ENCODE peak calls at places on chromosome 21, in nine cellular contexts. One of them, this sample, is unnamed.

GRCh38 chr21:45447821-45448220 is 42.9 kb downstream of the COL18A1 start:
- DNase-seq in fibroblast of lung: no peak
- DNase-seq in heart right ventricle: no peak
- DNase-seq in mucosa of descending colon: no peak
- DNase-seq in tibial nerve: no peak
- DNase-seq in colonic mucosa: no peak
- DNase-seq in DND-41: no peak
- DNase-seq in ascending aorta: no peak
- DNase-seq in ovary: no peak
- DNase-seq in this sample: no peak

GRCh38 chr21:33736569-33736968 is 94.3 kb downstream of the ITSN1 start:
- DNase-seq in colonic mucosa: no peak
- DNase-seq in tibial nerve: no peak
- DNase-seq in ovary: no peak
- DNase-seq in mucosa of descending colon: no peak
- DNase-seq in DND-41: no peak
- DNase-seq in heart right ventricle: no peak
- DNase-seq in ascending aorta: no peak
- DNase-seq in fibroblast of lung: no peak
- DNase-seq in this sample: no peak

GRCh38 chr21:19523731-19524130 is 1120.1 kb upstream of the TMPRSS15 start:
- DNase-seq in fibroblast of lung: no peak
- DNase-seq in tibial nerve: no peak
- DNase-seq in mucosa of descending colon: no peak
- DNase-seq in colonic mucosa: no peak
- DNase-seq in ascending aorta: no peak
- DNase-seq in heart right ventricle: no peak
- DNase-seq in DND-41: no peak
- DNase-seq in ovary: no peak
- DNase-seq in this sample: no peak

GRCh38 chr21:41808094-41808493 is 41.2 kb upstream of the RIPK4 start:
- DNase-seq in ascending aorta: no peak
- DNase-seq in fibroblast of lung: no peak
- DNase-seq in tibial nerve: no peak
- DNase-seq in colonic mucosa: no peak
- DNase-seq in heart right ventricle: no peak
- DNase-seq in mucosa of descending colon: no peak
- DNase-seq in DND-41: no peak
- DNase-seq in ovary: no peak
- DNase-seq in this sample: no peak

GRCh38 chr21:16211339-16212303 is 481.8 kb downstream of the USP25 start:
- DNase-seq in tibial nerve: no peak
- DNase-seq in ascending aorta: no peak
- DNase-seq in mucosa of descending colon: no peak
- DNase-seq in fibroblast of lung: peak; percentile 13
- DNase-seq in heart right ventricle: no peak
- DNase-seq in colonic mucosa: no peak
- DNase-seq in DND-41: no peak
- DNase-seq in ovary: no peak
- DNase-seq in this sample: no peak

GRCh38 chr21:34989337-34990151 is 59.6 kb downstream of the RUNX1 start:
- DNase-seq in DND-41: no peak
- DNase-seq in tibial nerve: no peak
- DNase-seq in mucosa of descending colon: no peak
- DNase-seq in colonic mucosa: no peak
- DNase-seq in ascending aorta: no peak
- DNase-seq in fibroblast of lung: no peak
- DNase-seq in heart right ventricle: no peak
- DNase-seq in ovary: no peak
- DNase-seq in this sample: no peak

GRCh38 chr21:33546076-33546475 is 3.2 kb downstream of the SON start:
- DNase-seq in fibroblast of lung: no peak
- DNase-seq in ovary: no peak
- DNase-seq in ascending aorta: no peak
- DNase-seq in mucosa of descending colon: no peak
- DNase-seq in colonic mucosa: no peak
- DNase-seq in DND-41: no peak
- DNase-seq in heart right ventricle: no peak
- DNase-seq in tibial nerve: no peak
- DNase-seq in this sample: no peak

GRCh38 chr21:14752006-14752909 is 206.1 kb upstream of the SAMSN1 start:
- DNase-seq in ascending aorta: no peak
- DNase-seq in ovary: no peak
- DNase-seq in DND-41: no peak
- DNase-seq in heart right ventricle: no peak
- DNase-seq in mucosa of descending colon: no peak
- DNase-seq in tibial nerve: no peak
- DNase-seq in colonic mucosa: no peak
- DNase-seq in fibroblast of lung: no peak
- DNase-seq in this sample: no peak

GRCh38 chr21:34969431-34970036 is 79.6 kb downstream of the RUNX1 start:
- DNase-seq in mucosa of descending colon: no peak
- DNase-seq in heart right ventricle: no peak
- DNase-seq in ovary: no peak
- DNase-seq in ascending aorta: no peak
- DNase-seq in tibial nerve: no peak
- DNase-seq in colonic mucosa: no peak
- DNase-seq in fibroblast of lung: peak; percentile 66
- DNase-seq in DND-41: no peak
- DNase-seq in this sample: no peak

GRCh38 chr21:32604484-32604883 is 7.7 kb downstream of the CFAP298 start:
- DNase-seq in ovary: no peak
- DNase-seq in heart right ventricle: no peak
- DNase-seq in ascending aorta: no peak
- DNase-seq in mucosa of descending colon: no peak
- DNase-seq in colonic mucosa: no peak
- DNase-seq in tibial nerve: no peak
- DNase-seq in fibroblast of lung: no peak
- DNase-seq in DND-41: no peak
- DNase-seq in this sample: no peak

GRCh38 chr21:17391811-17392340 is 121.0 kb upstream of the CXADR start:
- DNase-seq in colonic mucosa: no peak
- DNase-seq in tibial nerve: no peak
- DNase-seq in fibroblast of lung: no peak
- DNase-seq in ovary: no peak
- DNase-seq in heart right ventricle: no peak
- DNase-seq in mucosa of descending colon: no peak
- DNase-seq in ascending aorta: no peak
- DNase-seq in DND-41: no peak
- DNase-seq in this sample: no peak

GRCh38 chr21:46149205-46149901 is 6.0 kb downstream of the FTCD start:
- DNase-seq in heart right ventricle: no peak
- DNase-seq in fibroblast of lung: no peak
- DNase-seq in tibial nerve: peak; percentile 8
- DNase-seq in colonic mucosa: no peak
- DNase-seq in ovary: peak; percentile 14
- DNase-seq in mucosa of descending colon: peak; percentile 14
- DNase-seq in ascending aorta: no peak
- DNase-seq in DND-41: no peak
- DNase-seq in this sample: no peak

GRCh38 chr21:45952974-45953373 is 28.6 kb upstream of the COL6A1 start:
- DNase-seq in DND-41: no peak
- DNase-seq in colonic mucosa: no peak
- DNase-seq in tibial nerve: no peak
- DNase-seq in ascending aorta: no peak
- DNase-seq in mucosa of descending colon: no peak
- DNase-seq in ovary: no peak
- DNase-seq in fibroblast of lung: no peak
- DNase-seq in heart right ventricle: no peak
- DNase-seq in this sample: no peak

GRCh38 chr21:38805282-38806152 is at the start of gene ETS2:
- DNase-seq in ascending aorta: peak; percentile 65
- DNase-seq in fibroblast of lung: peak; percentile 96
- DNase-seq in DND-41: peak; percentile 97
- DNase-seq in colonic mucosa: peak; percentile 94
- DNase-seq in ovary: peak; percentile 93
- DNase-seq in mucosa of descending colon: peak; percentile 95
- DNase-seq in tibial nerve: peak; percentile 57
- DNase-seq in heart right ventricle: peak; percentile 94
- DNase-seq in this sample: peak; percentile 83
- TF ChIP-seq CTCF in ascending aorta: no peak
- TF ChIP-seq CTCF in fibroblast of lung: no peak
- TF ChIP-seq CTCF in DND-41: peak; percentile 35
- TF ChIP-seq CTCF in colonic mucosa: no peak
- TF ChIP-seq CTCF in ovary: no peak
- TF ChIP-seq CTCF in mucosa of descending colon: no peak
- TF ChIP-seq CTCF in tibial nerve: no peak
- TF ChIP-seq CTCF in heart right ventricle: peak; percentile 6
- TF ChIP-seq CTCF in this sample: no peak

DNA sequence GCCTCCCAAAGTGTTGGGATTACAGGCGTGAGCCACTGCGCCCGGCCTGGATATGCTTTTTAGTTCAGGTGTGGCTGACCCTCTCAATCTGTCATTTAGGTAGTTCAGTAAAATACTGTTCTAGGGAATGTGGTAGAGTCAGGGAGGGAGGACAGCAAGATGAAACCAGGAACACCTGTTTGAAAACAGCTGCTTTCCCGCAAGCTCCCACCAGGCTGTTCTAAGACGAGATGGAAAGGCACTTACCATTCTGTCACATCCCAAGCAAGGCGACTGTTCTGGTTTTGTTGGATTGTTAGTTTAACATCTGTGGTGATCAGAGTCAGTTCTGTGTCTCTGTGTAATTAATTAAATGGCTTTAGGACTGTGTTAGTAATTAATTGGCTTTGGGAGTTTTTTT is 2.9 kb downstream of the CHAF1B start:
- DNase-seq in heart right ventricle: no peak
- DNase-seq in colonic mucosa: no peak
- DNase-seq in fibroblast of lung: no peak
- DNase-seq in ascending aorta: no peak
- DNase-seq in tibial nerve: no peak
- DNase-seq in ovary: no peak
- DNase-seq in DND-41: no peak
- DNase-seq in mucosa of descending colon: no peak
- DNase-seq in this sample: no peak
- H3K4me3 ChIP-seq in heart right ventricle: no peak overlapping the region
- H3K4me3 ChIP-seq in colonic mucosa: no peak overlapping the region
- H3K4me3 ChIP-seq in fibroblast of lung: no peak overlapping the region
- H3K4me3 ChIP-seq in ascending aorta: no peak overlapping the region
- H3K4me3 ChIP-seq in tibial nerve: no peak overlapping the region
- H3K4me3 ChIP-seq in ovary: no peak overlapping the region
- H3K4me3 ChIP-seq in DND-41: no peak overlapping the region
- H3K4me3 ChIP-seq in mucosa of descending colon: no peak overlapping the region
- H3K4me3 ChIP-seq in this sample: no peak overlapping the region

GRCh38 chr21:38272215-38272614 is 15.4 kb downstream of the KCNJ15 start:
- DNase-seq in colonic mucosa: no peak
- DNase-seq in tibial nerve: no peak
- DNase-seq in ascending aorta: no peak
- DNase-seq in mucosa of descending colon: no peak
- DNase-seq in ovary: no peak
- DNase-seq in DND-41: no peak
- DNase-seq in fibroblast of lung: no peak
- DNase-seq in heart right ventricle: no peak
- DNase-seq in this sample: no peak

GRCh38 chr21:38267991-38268858 is 11.4 kb downstream of the KCNJ15 start:
- DNase-seq in colonic mucosa: peak; percentile 50
- DNase-seq in heart right ventricle: no peak
- DNase-seq in fibroblast of lung: peak; percentile 22
- DNase-seq in ascending aorta: no peak
- DNase-seq in DND-41: no peak
- DNase-seq in ovary: no peak
- DNase-seq in tibial nerve: no peak
- DNase-seq in mucosa of descending colon: no peak
- DNase-seq in this sample: peak; percentile 38

GRCh38 chr21:38267136-38267535 is 10.3 kb downstream of the KCNJ15 start:
- DNase-seq in ascending aorta: no peak
- DNase-seq in fibroblast of lung: no peak
- DNase-seq in colonic mucosa: no peak
- DNase-seq in mucosa of descending colon: no peak
- DNase-seq in heart right ventricle: no peak
- DNase-seq in DND-41: no peak
- DNase-seq in ovary: no peak
- DNase-seq in tibial nerve: no peak
- DNase-seq in this sample: no peak

GRCh38 chr21:38268859-38269566 is 12.2 kb downstream of the KCNJ15 start:
- DNase-seq in fibroblast of lung: no peak
- DNase-seq in tibial nerve: no peak
- DNase-seq in colonic mucosa: no peak
- DNase-seq in ovary: no peak
- DNase-seq in mucosa of descending colon: no peak
- DNase-seq in DND-41: no peak
- DNase-seq in heart right ventricle: no peak
- DNase-seq in ascending aorta: no peak
- DNase-seq in this sample: peak; percentile 29

GRCh38 chr21:38269567-38269917 is 12.8 kb downstream of the KCNJ15 start:
- DNase-seq in ovary: no peak
- DNase-seq in fibroblast of lung: no peak
- DNase-seq in colonic mucosa: no peak
- DNase-seq in mucosa of descending colon: no peak
- DNase-seq in ascending aorta: no peak
- DNase-seq in DND-41: no peak
- DNase-seq in tibial nerve: no peak
- DNase-seq in heart right ventricle: no peak
- DNase-seq in this sample: peak; percentile 18
- TF ChIP-seq CTCF in ovary: no peak
- TF ChIP-seq CTCF in fibroblast of lung: no peak
- TF ChIP-seq CTCF in colonic mucosa: no peak
- TF ChIP-seq CTCF in mucosa of descending colon: no peak
- TF ChIP-seq CTCF in ascending aorta: no peak
- TF ChIP-seq CTCF in DND-41: no peak
- TF ChIP-seq CTCF in tibial nerve: no peak
- TF ChIP-seq CTCF in heart right ventricle: no peak
- TF ChIP-seq CTCF in this sample: no peak

GRCh38 chr21:37803076-37803475 is 113.2 kb downstream of the KCNJ6 start:
- DNase-seq in heart right ventricle: no peak
- DNase-seq in ovary: no peak
- DNase-seq in mucosa of descending colon: no peak
- DNase-seq in colonic mucosa: no peak
- DNase-seq in ascending aorta: no peak
- DNase-seq in tibial nerve: no peak
- DNase-seq in DND-41: no peak
- DNase-seq in fibroblast of lung: no peak
- DNase-seq in this sample: no peak

GRCh38 chr21:37811711-37812110 is 104.5 kb downstream of the KCNJ6 start:
- DNase-seq in ascending aorta: no peak
- DNase-seq in ovary: no peak
- DNase-seq in DND-41: no peak
- DNase-seq in mucosa of descending colon: no peak
- DNase-seq in tibial nerve: no peak
- DNase-seq in heart right ventricle: no peak
- DNase-seq in fibroblast of lung: no peak
- DNase-seq in colonic mucosa: no peak
- DNase-seq in this sample: no peak

GRCh38 chr21:37804001-37804400 is 112.3 kb downstream of the KCNJ6 start:
- DNase-seq in DND-41: no peak
- DNase-seq in tibial nerve: no peak
- DNase-seq in ascending aorta: no peak
- DNase-seq in heart right ventricle: no peak
- DNase-seq in mucosa of descending colon: no peak
- DNase-seq in ovary: no peak
- DNase-seq in colonic mucosa: no peak
- DNase-seq in fibroblast of lung: no peak
- DNase-seq in this sample: no peak

DNA sequence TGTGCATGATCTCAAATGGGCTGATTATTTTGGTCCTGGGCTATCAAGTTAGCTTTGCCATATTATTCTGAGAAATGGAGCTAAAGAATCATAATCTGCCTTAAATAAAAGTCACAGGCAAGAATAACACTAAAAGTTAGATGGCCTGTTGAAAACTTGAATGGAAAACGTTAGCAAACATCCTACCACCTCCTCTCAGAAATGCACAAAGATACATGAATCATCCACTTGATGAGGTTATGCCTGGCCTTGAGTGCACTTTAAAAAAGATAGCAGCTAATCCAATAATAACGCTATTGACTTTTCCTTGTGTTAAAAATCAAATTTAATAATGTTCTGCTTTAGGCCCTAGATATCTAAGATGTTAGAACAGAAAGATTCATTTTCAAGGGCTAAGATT is 108.0 kb downstream of the KCNJ6 start:
- DNase-seq in fibroblast of lung: no peak
- DNase-seq in tibial nerve: no peak
- DNase-seq in DND-41: no peak
- DNase-seq in mucosa of descending colon: no peak
- DNase-seq in ascending aorta: no peak
- DNase-seq in colonic mucosa: no peak
- DNase-seq in ovary: no peak
- DNase-seq in heart right ventricle: no peak
- DNase-seq in this sample: no peak
- H3K4me3 ChIP-seq in fibroblast of lung: no peak overlapping the region
- H3K4me3 ChIP-seq in tibial nerve: no peak overlapping the region
- H3K4me3 ChIP-seq in DND-41: no peak overlapping the region
- H3K4me3 ChIP-seq in mucosa of descending colon: no peak overlapping the region
- H3K4me3 ChIP-seq in ascending aorta: no peak overlapping the region
- H3K4me3 ChIP-seq in colonic mucosa: no peak overlapping the region
- H3K4me3 ChIP-seq in ovary: no peak overlapping the region
- H3K4me3 ChIP-seq in heart right ventricle: no peak overlapping the region
- H3K4me3 ChIP-seq in this sample: no peak overlapping the region